ENCODE peak calls at places on chromosomes 13 and 19, in six cellular contexts. One of them, this sample, is unnamed.

GRCh38 chr19:48683349-48683748 is 10.5 kb upstream of the NTN5 start:
- DNase-seq in H9: no peak
- DNase-seq in H1: no peak
- DNase-seq in neuronal stem cell: no peak
- DNase-seq in mesendoderm: no peak
- DNase-seq in IMR-90: peak
- DNase-seq in this sample: no peak

GRCh38 chr13:95083758-95084157 is 217.5 kb downstream of the ABCC4 start:
- DNase-seq in neuronal stem cell: no peak
- DNase-seq in IMR-90: peak
- DNase-seq in mesendoderm: no peak
- DNase-seq in H1: no peak
- DNase-seq in H9: no peak
- DNase-seq in this sample: peak

GRCh38 chr19:49324801-49325491 is at the start of gene SLC6A16:
- DNase-seq in H1: peak
- DNase-seq in neuronal stem cell: no peak
- DNase-seq in mesendoderm: no peak
- DNase-seq in IMR-90: no peak
- DNase-seq in H9: no peak
- DNase-seq in this sample: no peak

GRCh38 chr19:55247621-55248099 is 11.2 kb downstream of the PPP6R1 start:
- DNase-seq in H9: no peak
- DNase-seq in neuronal stem cell: no peak
- DNase-seq in H1: no peak
- DNase-seq in mesendoderm: peak
- DNase-seq in IMR-90: no peak
- DNase-seq in this sample: peak

GRCh38 chr13:91553584-91553983 is 155.2 kb downstream of the GPC5 start:
- DNase-seq in mesendoderm: no peak
- DNase-seq in neuronal stem cell: no peak
- DNase-seq in H1: no peak
- DNase-seq in IMR-90: no peak
- DNase-seq in H9: no peak
- DNase-seq in this sample: no peak

GRCh38 chr19:10797541-10798256 is 38.3 kb downstream of the TMED1 start:
- DNase-seq in H1: no peak
- DNase-seq in mesendoderm: no peak
- DNase-seq in IMR-90: no peak
- DNase-seq in H9: no peak
- DNase-seq in neuronal stem cell: no peak
- DNase-seq in this sample: no peak

GRCh38 chr19:4573682-4574081 is 14.2 kb upstream of the SEMA6B start:
- DNase-seq in mesendoderm: no peak
- DNase-seq in H9: no peak
- DNase-seq in neuronal stem cell: no peak
- DNase-seq in H1: no peak
- DNase-seq in IMR-90: no peak
- DNase-seq in this sample: no peak

GRCh38 chr13:43390101-43390500 is 366.7 kb downstream of the DNAJC15 start:
- DNase-seq in IMR-90: peak
- DNase-seq in mesendoderm: no peak
- DNase-seq in neuronal stem cell: no peak
- DNase-seq in H9: no peak
- DNase-seq in H1: no peak
- DNase-seq in this sample: peak

GRCh38 chr13:99269627-99270252 is 11.6 kb upstream of the GPR18 start:
- DNase-seq in H9: no peak
- DNase-seq in mesendoderm: peak
- DNase-seq in H1: no peak
- DNase-seq in neuronal stem cell: no peak
- DNase-seq in IMR-90: peak
- DNase-seq in this sample: peak

GRCh38 chr13:51097353-51098043 is 13.6 kb downstream of the C13orf42 start:
- DNase-seq in H9: no peak
- DNase-seq in mesendoderm: peak
- DNase-seq in IMR-90: no peak
- DNase-seq in H1: peak
- DNase-seq in neuronal stem cell: no peak
- DNase-seq in this sample: no peak
- H3K23ac ChIP-seq in H9: no peak
- H3K23ac ChIP-seq in mesendoderm: no peak
- H3K23ac ChIP-seq in IMR-90: no peak
- H3K23ac ChIP-seq in H1: no peak
- H3K23ac ChIP-seq in neuronal stem cell: no peak
- H3K23ac ChIP-seq in this sample: no peak

DNA sequence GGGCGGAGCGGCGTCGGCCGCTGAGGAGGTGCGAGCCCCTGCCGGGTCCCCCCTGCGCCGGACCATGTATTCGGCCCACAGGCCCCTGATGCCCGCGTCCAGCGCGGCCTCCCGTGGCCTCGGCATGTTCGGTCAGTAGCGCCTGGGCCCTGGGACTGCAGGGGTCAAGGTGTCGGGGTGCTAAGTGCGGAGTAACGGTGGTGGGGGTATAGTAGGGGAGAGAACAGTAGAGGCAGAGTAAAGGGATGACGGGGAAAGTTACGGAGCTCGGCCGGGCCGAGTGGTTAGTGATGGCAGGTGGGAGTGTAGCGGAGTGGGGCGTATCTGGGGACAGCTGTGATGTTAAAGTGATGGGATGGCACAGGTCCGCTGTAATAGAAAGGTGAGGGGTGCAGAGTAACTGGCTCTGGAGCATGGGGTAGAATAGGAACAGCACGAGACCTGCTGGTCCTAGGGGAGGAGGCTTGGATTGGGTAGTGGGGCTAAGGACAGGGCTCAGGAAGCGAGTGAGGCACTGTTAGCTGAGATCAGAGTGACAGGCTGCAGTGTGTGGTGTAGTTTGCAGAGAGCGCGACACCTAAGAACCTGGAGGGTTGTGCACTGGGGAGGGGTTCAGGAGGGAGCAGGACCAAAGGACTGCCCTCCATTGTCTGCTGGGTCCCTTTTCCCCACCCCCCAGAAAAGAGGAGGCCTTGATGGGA is 15.7 kb downstream of the CIC start:
- DNase-seq in mesendoderm: peak
- DNase-seq in neuronal stem cell: peak
- DNase-seq in IMR-90: no peak
- DNase-seq in H9: peak
- DNase-seq in H1: peak
- DNase-seq in this sample: peak
- H2AK5ac ChIP-seq in mesendoderm: no peak
- H2AK5ac ChIP-seq in neuronal stem cell: peak
- H2AK5ac ChIP-seq in IMR-90: peak
- H2AK5ac ChIP-seq in H9: no peak
- H2AK5ac ChIP-seq in H1: no peak
- H2AK5ac ChIP-seq in this sample: peak

GRCh38 chr19:12611361-12611699 is 610 bp downstream of the ZNF791 start:
- DNase-seq in neuronal stem cell: peak
- DNase-seq in H1: peak
- DNase-seq in mesendoderm: peak
- DNase-seq in H9: peak
- DNase-seq in IMR-90: peak
- DNase-seq in this sample: peak

GRCh38 chr19:12606796-12607195 is 3.8 kb downstream of the ZNF490 start:
- DNase-seq in H9: no peak
- DNase-seq in IMR-90: no peak
- DNase-seq in neuronal stem cell: no peak
- DNase-seq in H1: no peak
- DNase-seq in mesendoderm: no peak
- DNase-seq in this sample: no peak

GRCh38 chr19:12610540-12611360 is at the start of the genes ZNF490 and ZNF791:
- DNase-seq in mesendoderm: peak
- DNase-seq in H9: peak
- DNase-seq in IMR-90: peak
- DNase-seq in H1: peak
- DNase-seq in neuronal stem cell: peak
- DNase-seq in this sample: peak
- H2BK120ac ChIP-seq in mesendoderm: no peak
- H2BK120ac ChIP-seq in H9: peak
- H2BK120ac ChIP-seq in IMR-90: peak
- H2BK120ac ChIP-seq in H1: no peak
- H2BK120ac ChIP-seq in neuronal stem cell: peak
- H2BK120ac ChIP-seq in this sample: peak

GRCh38 chr13:21033224-21033855 is 28.0 kb downstream of the LATS2 start:
- DNase-seq in IMR-90: no peak
- DNase-seq in H9: no peak
- DNase-seq in mesendoderm: peak
- DNase-seq in neuronal stem cell: no peak
- DNase-seq in H1: no peak
- DNase-seq in this sample: peak

GRCh38 chr13:21031594-21031993 is 29.8 kb downstream of the LATS2 start:
- DNase-seq in mesendoderm: no peak
- DNase-seq in neuronal stem cell: no peak
- DNase-seq in IMR-90: no peak
- DNase-seq in H1: no peak
- DNase-seq in H9: no peak
- DNase-seq in this sample: no peak

GRCh38 chr13:21034602-21035190 is 26.7 kb downstream of the LATS2 start:
- DNase-seq in neuronal stem cell: no peak
- DNase-seq in H9: peak
- DNase-seq in H1: no peak
- DNase-seq in IMR-90: no peak
- DNase-seq in mesendoderm: peak
- DNase-seq in this sample: no peak

GRCh38 chr13:21033866-21034601 is 27.4 kb downstream of the LATS2 start:
- DNase-seq in neuronal stem cell: no peak
- DNase-seq in IMR-90: no peak
- DNase-seq in mesendoderm: no peak
- DNase-seq in H1: no peak
- DNase-seq in H9: no peak
- DNase-seq in this sample: peak

GRCh38 chr13:21032656-21033055 is 28.7 kb downstream of the LATS2 start:
- DNase-seq in mesendoderm: no peak
- DNase-seq in IMR-90: no peak
- DNase-seq in H9: no peak
- DNase-seq in neuronal stem cell: no peak
- DNase-seq in H1: no peak
- DNase-seq in this sample: no peak
- H3K23ac ChIP-seq in mesendoderm: no peak
- H3K23ac ChIP-seq in IMR-90: peak
- H3K23ac ChIP-seq in H9: no peak
- H3K23ac ChIP-seq in neuronal stem cell: no peak
- H3K23ac ChIP-seq in H1: no peak
- H3K23ac ChIP-seq in this sample: no peak

GRCh38 chr19:1249298-1249989 is 1.1 kb downstream of the MIDN start:
- DNase-seq in H9: peak
- DNase-seq in mesendoderm: peak
- DNase-seq in H1: peak
- DNase-seq in IMR-90: peak
- DNase-seq in neuronal stem cell: peak
- DNase-seq in this sample: peak
- H2AK5ac ChIP-seq in H9: no peak
- H2AK5ac ChIP-seq in mesendoderm: no peak
- H2AK5ac ChIP-seq in H1: no peak
- H2AK5ac ChIP-seq in IMR-90: peak
- H2AK5ac ChIP-seq in neuronal stem cell: peak
- H2AK5ac ChIP-seq in this sample: no peak

GRCh38 chr13:97205971-97206370 is 16.2 kb upstream of the MBNL2 start:
- DNase-seq in mesendoderm: no peak
- DNase-seq in H9: no peak
- DNase-seq in IMR-90: peak
- DNase-seq in neuronal stem cell: no peak
- DNase-seq in H1: no peak
- DNase-seq in this sample: peak

GRCh38 chr13:97199451-97199850 is 22.7 kb upstream of the MBNL2 start:
- DNase-seq in H9: no peak
- DNase-seq in IMR-90: no peak
- DNase-seq in mesendoderm: no peak
- DNase-seq in neuronal stem cell: no peak
- DNase-seq in H1: no peak
- DNase-seq in this sample: no peak

GRCh38 chr13:97205465-97205864 is 16.7 kb upstream of the MBNL2 start:
- DNase-seq in H1: no peak
- DNase-seq in neuronal stem cell: no peak
- DNase-seq in mesendoderm: no peak
- DNase-seq in H9: no peak
- DNase-seq in IMR-90: no peak
- DNase-seq in this sample: no peak

GRCh38 chr13:97200081-97200942 is 21.8 kb upstream of the MBNL2 start:
- DNase-seq in neuronal stem cell: no peak
- DNase-seq in H9: no peak
- DNase-seq in mesendoderm: no peak
- DNase-seq in H1: no peak
- DNase-seq in IMR-90: peak
- DNase-seq in this sample: peak

DNA sequence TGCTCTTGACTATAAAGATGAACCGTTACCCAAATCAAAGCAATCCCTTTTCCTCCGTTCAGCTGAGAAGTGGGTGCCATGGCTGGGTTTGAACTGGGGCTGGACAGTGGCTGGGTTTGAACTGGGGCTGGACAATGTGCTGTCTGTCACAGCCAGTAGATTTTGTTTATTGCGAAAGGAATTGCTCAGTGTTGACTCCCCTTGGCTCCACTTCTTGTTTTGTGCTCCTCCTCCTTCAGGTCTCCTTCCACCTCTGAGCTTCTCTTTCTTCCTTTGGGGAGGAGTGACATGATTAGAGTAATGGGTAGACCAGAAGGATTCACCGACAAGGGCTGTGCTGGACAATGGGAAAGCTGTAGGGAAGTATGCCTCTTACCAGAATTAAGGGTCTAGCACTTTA is 19.4 kb upstream of the MBNL2 start:
- DNase-seq in IMR-90: no peak
- DNase-seq in H1: no peak
- DNase-seq in H9: no peak
- DNase-seq in neuronal stem cell: no peak
- DNase-seq in mesendoderm: no peak
- DNase-seq in this sample: no peak
- H2BK120ac ChIP-seq in IMR-90: peak
- H2BK120ac ChIP-seq in H1: no peak
- H2BK120ac ChIP-seq in H9: no peak
- H2BK120ac ChIP-seq in neuronal stem cell: no peak
- H2BK120ac ChIP-seq in mesendoderm: no peak
- H2BK120ac ChIP-seq in this sample: no peak

DNA sequence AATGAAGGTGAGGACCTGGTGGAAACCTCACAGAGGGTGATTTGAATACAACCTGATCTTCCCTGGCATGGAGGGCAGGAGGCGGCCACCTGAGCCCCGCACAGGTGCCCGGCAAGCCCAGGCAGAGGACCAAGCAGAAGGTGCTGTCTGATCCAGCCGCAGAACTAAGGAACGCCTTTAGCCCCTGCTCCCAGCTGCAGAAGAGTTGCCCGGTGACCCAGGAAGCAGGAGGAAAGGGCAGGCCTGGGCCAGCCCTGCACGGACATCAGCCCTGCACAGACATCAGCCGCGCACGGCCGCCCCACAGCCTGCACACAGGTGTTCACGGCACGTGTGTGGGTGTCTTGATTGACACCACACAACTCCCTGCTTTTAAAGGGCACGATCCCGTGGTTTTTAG is 43.1 kb downstream of the RASA3 start:
- DNase-seq in H1: no peak
- DNase-seq in neuronal stem cell: no peak
- DNase-seq in mesendoderm: no peak
- DNase-seq in IMR-90: no peak
- DNase-seq in H9: no peak
- DNase-seq in this sample: no peak
- H3K23ac ChIP-seq in H1: no peak
- H3K23ac ChIP-seq in neuronal stem cell: no peak
- H3K23ac ChIP-seq in mesendoderm: no peak
- H3K23ac ChIP-seq in IMR-90: no peak
- H3K23ac ChIP-seq in H9: no peak
- H3K23ac ChIP-seq in this sample: no peak

GRCh38 chr13:29594310-29594709 is 1.2 kb downstream of the SLC7A1 start:
- DNase-seq in IMR-90: peak
- DNase-seq in neuronal stem cell: peak
- DNase-seq in mesendoderm: peak
- DNase-seq in H9: no peak
- DNase-seq in H1: no peak
- DNase-seq in this sample: peak
- H2AK5ac ChIP-seq in IMR-90: peak
- H2AK5ac ChIP-seq in neuronal stem cell: no peak
- H2AK5ac ChIP-seq in mesendoderm: no peak
- H2AK5ac ChIP-seq in H9: no peak
- H2AK5ac ChIP-seq in H1: peak
- H2AK5ac ChIP-seq in this sample: peak

This sample was measured in mesenchymal stem cell.